ENCODE peak calls at places on chromosome 18, in nine cellular contexts. B is G401; Z is activated CD8-positive, alpha-beta memory T cell treated with anti-CD3 and anti-CD28 coated beads, Interleukin-2, amount 10 ng/mL, durations not matched to agents 7 days and 5 days; J is HFFc6; L is caudate nucleus; T is stromal cell of bone marrow; U is AG08395; P is naive B cell; K is ACHN. V is an unnamed sample.

GRCh38 chr18:6982398-6982797 is 135.2 kb downstream of the LAMA1 start:
- DNase-seq in B (no peak), Z (no peak), J (no peak), L (no peak), T (no peak), U (no peak), P (no peak), K (no peak), V (no peak)

GRCh38 chr18:78939105-78939504 is 40.5 kb upstream of the SALL3 start:
- DNase-seq in B (no peak), Z (peak), J (no peak), L (no peak), T (no peak), U (no peak), P (no peak), K (no peak), V (no peak)

GRCh38 chr18:79925656-79925979 is 25.8 kb downstream of the SLC66A2 start:
- DNase-seq in B (no peak), Z (no peak), J (no peak), L (no peak), T (no peak), U (no peak), P (no peak), K (no peak), V (no peak)

GRCh38 chr18:56709463-56709862 is 58.3 kb downstream of the WDR7 start:
- DNase-seq in B (no peak), Z (peak), J (peak), L (no peak), T (peak), U (peak), P (no peak), K (peak), V (no peak)

GRCh38 chr18:77101410-77102245 is 31.0 kb downstream of the MBP start:
- DNase-seq in B (no peak), Z (peak), J (peak), L (no peak), T (peak), U (peak), P (peak), K (peak), V (peak)

GRCh38 chr18:13797157-13797611 is 26.8 kb upstream of the MC5R start:
- DNase-seq in B (no peak), Z (no peak), J (no peak), L (no peak), T (no peak), U (no peak), P (no peak), K (peak), V (no peak)

GRCh38 chr18:26865557-26865956 is at the start of gene AQP4:
- DNase-seq in B (peak), Z (no peak), J (no peak), L (peak), T (no peak), U (no peak), P (no peak), K (no peak), V (no peak)

GRCh38 chr18:62437520-62438329 is 85.1 kb upstream of the ZCCHC2 start:
- DNase-seq in B (no peak), Z (no peak), J (no peak), L (no peak), T (no peak), U (peak), P (no peak), K (no peak), V (no peak)

GRCh38 chr18:62460851-62461300 is 61.9 kb upstream of the ZCCHC2 start:
- DNase-seq in B (no peak), Z (no peak), J (no peak), L (no peak), T (no peak), U (no peak), P (no peak), K (no peak), V (no peak)

GRCh38 chr18:78273876-78274275 is 705.7 kb upstream of the SALL3 start:
- DNase-seq in B (no peak), Z (no peak), J (no peak), L (no peak), T (no peak), U (no peak), P (no peak), K (no peak), V (no peak)

GRCh38 chr18:63307555-63308200 is 11.9 kb downstream of the BCL2 start:
- DNase-seq in B (peak), Z (no peak), J (no peak), L (no peak), T (no peak), U (no peak), P (no peak), K (no peak), V (no peak)

GRCh38 chr18:54983041-54983686 is 23.9 kb upstream of the CCDC68 start:
- DNase-seq in B (peak), Z (no peak), J (peak), L (no peak), T (peak), U (peak), P (peak), K (peak), V (no peak)

GRCh38 chr18:47184419-47185050 is 8.4 kb upstream of the IER3IP1 start:
- DNase-seq in B (no peak), Z (no peak), J (peak), L (no peak), T (no peak), U (no peak), P (no peak), K (peak), V (no peak)

GRCh38 chr18:56289381-56289780 is 349.0 kb downstream of the TXNL1 start:
- DNase-seq in B (no peak), Z (no peak), J (no peak), L (no peak), T (no peak), U (no peak), P (no peak), K (no peak), V (no peak)

V was measured in stimulated activated naive CD4-positive, alpha-beta T cell treated with Interleukin-2 at 50 U/mL for 16 hours.